ENCODE peak calls at places on chromosomes 3 and 15, in five cellular contexts. One of them, this sample, is unnamed.

GRCh38 chr3:97177242-97177641 is 362.8 kb downstream of the EPHA6 start:
- DNase-seq in SK-N-SH: no peak
- DNase-seq in K562: no peak
- DNase-seq in HCT116: no peak
- DNase-seq in HepG2: no peak
- DNase-seq in this sample: peak; percentile 73

GRCh38 chr15:37106490-37107001 is 6.2 kb upstream of the MEIS2 start:
- DNase-seq in HepG2: no peak
- DNase-seq in K562: peak; percentile 29
- DNase-seq in SK-N-SH: no peak
- DNase-seq in HCT116: no peak
- DNase-seq in this sample: no peak

GRCh38 chr15:51311510-51311909 is 26.9 kb downstream of the CYP19A1 start:
- DNase-seq in SK-N-SH: no peak
- DNase-seq in K562: no peak
- DNase-seq in HCT116: no peak
- DNase-seq in HepG2: peak; percentile 76
- DNase-seq in this sample: no peak

GRCh38 chr15:58398643-58399042 is 33.1 kb upstream of the LIPC start:
- DNase-seq in HCT116: no peak
- DNase-seq in SK-N-SH: no peak
- DNase-seq in HepG2: no peak
- DNase-seq in K562: no peak
- DNase-seq in this sample: no peak

GRCh38 chr3:37996785-37997301 is 6.3 kb downstream of the VILL start:
- DNase-seq in SK-N-SH: peak; percentile 82
- DNase-seq in HCT116: peak; percentile 79
- DNase-seq in HepG2: peak; percentile 80
- DNase-seq in K562: peak; percentile 84
- DNase-seq in this sample: peak; percentile 83

GRCh38 chr3:126485956-126486884 is 10.5 kb upstream of the ZXDC start:
- DNase-seq in HepG2: no peak
- DNase-seq in K562: no peak
- DNase-seq in HCT116: no peak
- DNase-seq in SK-N-SH: no peak
- DNase-seq in this sample: no peak

GRCh38 chr3:33030802-33031201 is 66.1 kb downstream of the GLB1 start:
- DNase-seq in K562: peak; percentile 30
- DNase-seq in HCT116: no peak
- DNase-seq in HepG2: no peak
- DNase-seq in SK-N-SH: no peak
- DNase-seq in this sample: no peak

GRCh38 chr15:57146394-57147140 is 228.1 kb downstream of the TCF12 start:
- DNase-seq in HCT116: peak; percentile 8
- DNase-seq in HepG2: peak; percentile 9
- DNase-seq in SK-N-SH: peak; percentile 21
- DNase-seq in K562: peak; percentile 18
- DNase-seq in this sample: peak; percentile 56

GRCh38 chr15:75597667-75598341 is 18.7 kb upstream of the PTPN9 start:
- DNase-seq in SK-N-SH: no peak
- DNase-seq in HCT116: no peak
- DNase-seq in K562: peak; percentile 49
- DNase-seq in HepG2: no peak
- DNase-seq in this sample: no peak

GRCh38 chr15:75599396-75599795 is 20.3 kb upstream of the PTPN9 start:
- DNase-seq in HepG2: no peak
- DNase-seq in SK-N-SH: no peak
- DNase-seq in HCT116: no peak
- DNase-seq in K562: no peak
- DNase-seq in this sample: no peak

GRCh38 chr15:75596703-75597345 is 17.7 kb upstream of the PTPN9 start:
- DNase-seq in HCT116: no peak
- DNase-seq in K562: no peak
- DNase-seq in HepG2: no peak
- DNase-seq in SK-N-SH: no peak
- DNase-seq in this sample: no peak

GRCh38 chr15:75594276-75594675 is 15.2 kb upstream of the PTPN9 start:
- DNase-seq in HepG2: no peak
- DNase-seq in HCT116: no peak
- DNase-seq in SK-N-SH: no peak
- DNase-seq in K562: no peak
- DNase-seq in this sample: no peak

GRCh38 chr15:75598361-75598760 is 19.2 kb upstream of the PTPN9 start:
- DNase-seq in K562: no peak
- DNase-seq in HepG2: no peak
- DNase-seq in SK-N-SH: no peak
- DNase-seq in HCT116: no peak
- DNase-seq in this sample: no peak
- TF ChIP-seq JUND in K562: no peak
- TF ChIP-seq JUND in HepG2: no peak
- TF ChIP-seq JUND in SK-N-SH: no peak
- TF ChIP-seq JUND in HCT116: no peak
- TF ChIP-seq JUND in this sample: no peak

GRCh38 chr15:63191895-63192603 is 2.6 kb downstream of the RAB8B start:
- DNase-seq in HCT116: no peak
- DNase-seq in HepG2: no peak
- DNase-seq in SK-N-SH: no peak
- DNase-seq in K562: peak; percentile 47
- DNase-seq in this sample: no peak
- TF ChIP-seq JUND in HCT116: no peak
- TF ChIP-seq JUND in HepG2: no peak
- TF ChIP-seq JUND in SK-N-SH: no peak
- TF ChIP-seq JUND in K562: peak; percentile 67
- TF ChIP-seq JUND in this sample: no peak

DNA sequence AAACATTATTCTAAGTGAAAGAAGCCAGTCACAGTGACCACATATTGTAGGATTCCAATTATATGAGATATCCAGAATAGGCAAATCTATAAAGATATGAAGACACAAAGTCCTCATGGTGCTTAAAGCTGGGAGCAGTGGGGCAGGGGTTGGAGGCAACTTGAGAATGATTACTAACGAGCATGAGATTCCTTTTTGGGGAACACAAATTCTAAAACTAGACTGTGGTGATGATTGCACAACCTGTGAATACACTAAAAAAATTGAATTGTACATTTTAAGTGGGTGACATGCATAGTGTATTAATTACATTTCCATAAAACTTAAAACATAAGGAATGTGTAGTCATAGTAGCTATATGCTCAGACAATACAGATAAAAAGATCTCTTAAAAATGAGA is 103.2 kb downstream of the DPH6 start:
- DNase-seq in K562: no peak
- DNase-seq in SK-N-SH: no peak
- DNase-seq in HCT116: no peak
- DNase-seq in HepG2: no peak
- DNase-seq in this sample: no peak
- TF ChIP-seq JUND in K562: no peak
- TF ChIP-seq JUND in SK-N-SH: no peak
- TF ChIP-seq JUND in HCT116: no peak
- TF ChIP-seq JUND in HepG2: no peak
- TF ChIP-seq JUND in this sample: no peak

GRCh38 chr3:30286007-30286669 is 320.3 kb upstream of the TGFBR2 start:
- DNase-seq in HepG2: no peak
- DNase-seq in SK-N-SH: peak; percentile 39
- DNase-seq in K562: no peak
- DNase-seq in HCT116: peak; percentile 68
- DNase-seq in this sample: no peak
- TF ChIP-seq JUND in HepG2: no peak
- TF ChIP-seq JUND in SK-N-SH: peak; percentile 89
- TF ChIP-seq JUND in K562: no peak
- TF ChIP-seq JUND in HCT116: peak; percentile 89
- TF ChIP-seq JUND in this sample: no peak

DNA sequence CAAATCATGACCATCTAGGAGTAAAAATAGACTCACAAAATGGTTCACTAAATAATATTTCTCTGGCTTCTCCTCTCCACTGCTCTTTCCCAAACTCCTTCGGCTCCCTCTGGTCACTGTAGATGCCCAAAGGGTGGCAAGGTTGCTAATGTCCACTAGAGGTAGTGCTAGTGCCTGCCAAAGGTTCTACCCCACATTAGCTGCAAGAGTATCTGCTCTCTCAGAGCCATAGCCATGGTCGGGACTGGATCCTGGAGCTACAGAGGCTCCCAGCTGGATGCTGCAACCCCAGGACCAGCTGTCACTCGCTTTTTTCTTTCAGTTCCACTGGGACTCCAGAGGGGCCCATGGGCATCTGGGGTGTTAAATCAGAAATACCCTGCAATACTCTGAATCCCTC is 8.5 kb downstream of the HTR3D start:
- DNase-seq in HCT116: peak; percentile 26
- DNase-seq in SK-N-SH: peak; percentile 39
- DNase-seq in HepG2: peak; percentile 38
- DNase-seq in K562: peak; percentile 41
- DNase-seq in this sample: peak; percentile 93
- TF ChIP-seq JUND in HCT116: no peak
- TF ChIP-seq JUND in SK-N-SH: no peak
- TF ChIP-seq JUND in HepG2: no peak
- TF ChIP-seq JUND in K562: no peak
- TF ChIP-seq JUND in this sample: no peak

GRCh38 chr3:10262027-10262426 is 13.8 kb downstream of the TATDN2 start:
- DNase-seq in K562: no peak
- DNase-seq in HepG2: no peak
- DNase-seq in SK-N-SH: no peak
- DNase-seq in HCT116: no peak
- DNase-seq in this sample: no peak

GRCh38 chr3:10265833-10266232 is 17.6 kb downstream of the TATDN2 start:
- DNase-seq in HCT116: no peak
- DNase-seq in SK-N-SH: no peak
- DNase-seq in K562: no peak
- DNase-seq in HepG2: no peak
- DNase-seq in this sample: no peak

GRCh38 chr3:10260211-10260701 is 12.0 kb downstream of the TATDN2 start:
- DNase-seq in HCT116: no peak
- DNase-seq in HepG2: no peak
- DNase-seq in SK-N-SH: no peak
- DNase-seq in K562: no peak
- DNase-seq in this sample: no peak

GRCh38 chr3:10259798-10260197 is 11.5 kb downstream of the TATDN2 start:
- DNase-seq in HepG2: no peak
- DNase-seq in HCT116: no peak
- DNase-seq in K562: no peak
- DNase-seq in SK-N-SH: no peak
- DNase-seq in this sample: no peak

GRCh38 chr3:10263549-10264363 is 15.5 kb downstream of the TATDN2 start:
- DNase-seq in K562: peak; percentile 82
- DNase-seq in HepG2: no peak
- DNase-seq in SK-N-SH: peak; percentile 75
- DNase-seq in HCT116: peak; percentile 22
- DNase-seq in this sample: peak; percentile 48
- TF ChIP-seq JUND in K562: no peak
- TF ChIP-seq JUND in HepG2: no peak
- TF ChIP-seq JUND in SK-N-SH: no peak
- TF ChIP-seq JUND in HCT116: no peak
- TF ChIP-seq JUND in this sample: no peak

GRCh38 chr3:48189321-48189720 is 1.1 kb upstream of the CDC25A start:
- DNase-seq in HepG2: no peak
- DNase-seq in K562: no peak
- DNase-seq in HCT116: no peak
- DNase-seq in SK-N-SH: no peak
- DNase-seq in this sample: no peak

GRCh38 chr3:48187579-48188265 is 495 bp downstream of the CDC25A start:
- DNase-seq in SK-N-SH: peak; percentile 74
- DNase-seq in HepG2: no peak
- DNase-seq in K562: peak; percentile 12
- DNase-seq in HCT116: no peak
- DNase-seq in this sample: no peak

GRCh38 chr3:48188266-48189201 is at the start of gene CDC25A:
- DNase-seq in HCT116: peak; percentile 98
- DNase-seq in SK-N-SH: peak; percentile 96
- DNase-seq in HepG2: peak; percentile 99
- DNase-seq in K562: peak; percentile 95
- DNase-seq in this sample: peak; percentile 93

GRCh38 chr3:48185129-48185528 is 3.1 kb downstream of the CDC25A start:
- DNase-seq in K562: no peak
- DNase-seq in HepG2: no peak
- DNase-seq in HCT116: no peak
- DNase-seq in SK-N-SH: no peak
- DNase-seq in this sample: no peak

GRCh38 chr3:48186993-48187578 is 1.1 kb downstream of the CDC25A start:
- DNase-seq in SK-N-SH: no peak
- DNase-seq in HCT116: no peak
- DNase-seq in HepG2: no peak
- DNase-seq in K562: no peak
- DNase-seq in this sample: no peak
- TF ChIP-seq JUND in SK-N-SH: no peak
- TF ChIP-seq JUND in HCT116: no peak
- TF ChIP-seq JUND in HepG2: no peak
- TF ChIP-seq JUND in K562: no peak
- TF ChIP-seq JUND in this sample: no peak

DNA sequence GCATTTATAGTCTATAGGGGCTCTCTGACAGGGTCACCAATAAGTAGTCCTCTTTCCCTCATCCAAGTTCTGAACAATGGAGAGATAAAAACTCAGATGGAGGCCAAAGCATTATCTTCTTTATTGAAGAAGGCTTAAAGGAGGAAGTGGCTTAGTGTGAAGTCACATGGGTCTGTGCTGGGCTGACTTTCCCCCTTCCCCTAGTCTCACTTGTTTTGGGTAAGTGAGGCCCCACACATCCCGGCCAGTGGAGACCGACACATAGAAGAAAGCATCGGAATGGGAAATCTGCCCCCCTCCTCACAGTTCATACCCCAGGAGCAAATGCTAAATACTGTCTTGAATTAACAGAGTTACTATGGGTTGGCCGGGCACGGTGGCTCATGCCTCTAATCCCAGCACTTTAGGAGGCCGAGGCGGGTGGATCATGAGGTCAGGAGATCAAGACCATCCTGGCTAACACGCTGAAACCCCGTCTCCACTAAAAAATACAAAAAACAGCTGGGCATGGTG is 9.1 kb upstream of the DOCK3 start:
- DNase-seq in K562: no peak
- DNase-seq in HCT116: no peak
- DNase-seq in SK-N-SH: no peak
- DNase-seq in HepG2: no peak
- DNase-seq in this sample: no peak
- TF ChIP-seq JUND in K562: no peak
- TF ChIP-seq JUND in HCT116: no peak
- TF ChIP-seq JUND in SK-N-SH: no peak
- TF ChIP-seq JUND in HepG2: no peak
- TF ChIP-seq JUND in this sample: no peak

GRCh38 chr3:149736180-149737100 is 15.8 kb downstream of the COMMD2 start:
- DNase-seq in SK-N-SH: no peak
- DNase-seq in HCT116: peak; percentile 40
- DNase-seq in HepG2: peak; percentile 67
- DNase-seq in K562: no peak
- DNase-seq in this sample: peak; percentile 98
- TF ChIP-seq JUND in SK-N-SH: no peak
- TF ChIP-seq JUND in HCT116: no peak
- TF ChIP-seq JUND in HepG2: no peak
- TF ChIP-seq JUND in K562: no peak
- TF ChIP-seq JUND in this sample: peak; percentile 37